ENCODE peak calls at places on chromosomes 1 and 21, in four cellular contexts. One of them, this sample, is unnamed.

GRCh38 chr1:207015791-207016190 is 16.8 kb downstream of the C1orf116 start:
- DNase-seq in tibial nerve: no peak
- DNase-seq in fibroblast of lung: no peak
- DNase-seq in neural progenitor cell: no peak
- DNase-seq in this sample: no peak

GRCh38 chr1:57489342-57490036 is 65.6 kb upstream of the DAB1 start:
- DNase-seq in tibial nerve: no peak
- DNase-seq in fibroblast of lung: peak; percentile 90
- DNase-seq in neural progenitor cell: peak; percentile 8
- DNase-seq in this sample: peak; percentile 72

GRCh38 chr1:10379676-10380075 is 19.2 kb upstream of the PGD start:
- DNase-seq in tibial nerve: no peak
- DNase-seq in fibroblast of lung: no peak
- DNase-seq in neural progenitor cell: no peak
- DNase-seq in this sample: no peak

GRCh38 chr1:89671775-89672488 is 39.0 kb downstream of the LRRC8C start:
- DNase-seq in tibial nerve: no peak
- DNase-seq in fibroblast of lung: peak; percentile 66
- DNase-seq in neural progenitor cell: no peak
- DNase-seq in this sample: peak; percentile 83

GRCh38 chr1:99264201-99265021 is at the start of gene PLPPR4:
- DNase-seq in tibial nerve: no peak
- DNase-seq in fibroblast of lung: peak; percentile 62
- DNase-seq in neural progenitor cell: peak; percentile 87
- DNase-seq in this sample: peak; percentile 11

GRCh38 chr1:91806777-91807700 is 78.9 kb downstream of the TGFBR3 start:
- DNase-seq in tibial nerve: no peak
- DNase-seq in fibroblast of lung: peak; percentile 70
- DNase-seq in neural progenitor cell: no peak
- DNase-seq in this sample: no peak

GRCh38 chr1:154386643-154387352 is 18.3 kb upstream of the IL6R start:
- DNase-seq in tibial nerve: no peak
- DNase-seq in fibroblast of lung: no peak
- DNase-seq in neural progenitor cell: no peak
- DNase-seq in this sample: no peak

GRCh38 chr1:10722803-10723202 is 73.6 kb downstream of the CASZ1 start:
- DNase-seq in tibial nerve: no peak
- DNase-seq in fibroblast of lung: no peak
- DNase-seq in neural progenitor cell: no peak
- DNase-seq in this sample: no peak

GRCh38 chr1:239944666-239945065 is 147.0 kb upstream of the FMN2 start:
- DNase-seq in tibial nerve: no peak
- DNase-seq in fibroblast of lung: no peak
- DNase-seq in neural progenitor cell: no peak
- DNase-seq in this sample: no peak

GRCh38 chr1:19696820-19697219 is 32.1 kb downstream of the HTR6 start:
- DNase-seq in tibial nerve: no peak
- DNase-seq in fibroblast of lung: no peak
- DNase-seq in neural progenitor cell: no peak
- DNase-seq in this sample: no peak

GRCh38 chr1:202692959-202693555 is 17.2 kb downstream of the SYT2 start:
- DNase-seq in tibial nerve: peak; percentile 27
- DNase-seq in fibroblast of lung: peak; percentile 57
- DNase-seq in neural progenitor cell: peak; percentile 93
- DNase-seq in this sample: no peak
- TF ChIP-seq CTCF in tibial nerve: peak; percentile 34
- TF ChIP-seq CTCF in fibroblast of lung: peak; percentile 19
- TF ChIP-seq CTCF in neural progenitor cell: peak; percentile 47
- TF ChIP-seq CTCF in this sample: peak; percentile 45

GRCh38 chr1:94582578-94582977 is 41.0 kb upstream of the F3 start:
- DNase-seq in tibial nerve: no peak
- DNase-seq in fibroblast of lung: no peak
- DNase-seq in neural progenitor cell: no peak
- DNase-seq in this sample: no peak

GRCh38 chr1:94580367-94581115 is 39.0 kb upstream of the F3 start:
- DNase-seq in tibial nerve: no peak
- DNase-seq in fibroblast of lung: peak; percentile 54
- DNase-seq in neural progenitor cell: no peak
- DNase-seq in this sample: no peak

GRCh38 chr1:94579876-94580294 is 38.3 kb upstream of the F3 start:
- DNase-seq in tibial nerve: no peak
- DNase-seq in fibroblast of lung: peak; percentile 97
- DNase-seq in neural progenitor cell: no peak
- DNase-seq in this sample: peak; percentile 97

DNA sequence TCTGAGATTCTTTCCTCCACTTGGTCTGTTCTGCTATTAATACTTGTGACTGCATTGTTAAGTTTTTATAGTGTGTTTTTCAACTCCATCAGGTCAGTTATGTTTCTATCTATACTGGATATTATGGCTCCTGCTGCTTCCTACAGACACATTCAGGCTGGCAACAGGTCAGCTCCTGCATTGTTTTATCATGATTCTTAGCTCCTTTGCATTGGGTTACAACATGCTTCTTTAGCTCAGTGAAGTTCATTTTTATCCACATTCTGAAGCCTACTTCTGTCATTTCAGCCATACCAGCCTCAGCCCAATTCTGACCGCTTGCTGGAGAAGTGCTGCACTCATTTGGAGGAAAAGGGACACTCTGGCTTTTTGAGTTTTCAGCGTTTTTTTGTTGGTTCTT is 37.3 kb upstream of the F3 start:
- DNase-seq in tibial nerve: no peak
- DNase-seq in fibroblast of lung: peak; percentile 60
- DNase-seq in neural progenitor cell: no peak
- DNase-seq in this sample: no peak
- H3K27ac ChIP-seq in tibial nerve: no peak overlapping the region
- H3K27ac ChIP-seq in fibroblast of lung: no peak overlapping the region
- H3K27ac ChIP-seq in neural progenitor cell: no peak overlapping the region
- H3K27ac ChIP-seq in this sample: no peak overlapping the region

GRCh38 chr21:45998871-45999580 is 17.5 kb downstream of the COL6A1 start:
- DNase-seq in tibial nerve: no peak
- DNase-seq in fibroblast of lung: no peak
- DNase-seq in neural progenitor cell: no peak
- DNase-seq in this sample: no peak

GRCh38 chr21:45996311-45997204 is 15.0 kb downstream of the COL6A1 start:
- DNase-seq in tibial nerve: no peak
- DNase-seq in fibroblast of lung: no peak
- DNase-seq in neural progenitor cell: no peak
- DNase-seq in this sample: no peak

GRCh38 chr21:45997205-45997494 is 15.6 kb downstream of the COL6A1 start:
- DNase-seq in tibial nerve: no peak
- DNase-seq in fibroblast of lung: no peak
- DNase-seq in neural progenitor cell: no peak
- DNase-seq in this sample: no peak

GRCh38 chr21:45998276-45998701 is 16.7 kb downstream of the COL6A1 start:
- DNase-seq in tibial nerve: no peak
- DNase-seq in fibroblast of lung: no peak
- DNase-seq in neural progenitor cell: no peak
- DNase-seq in this sample: no peak

GRCh38 chr21:45997495-45998275 is 16.1 kb downstream of the COL6A1 start:
- DNase-seq in tibial nerve: peak; percentile 12
- DNase-seq in fibroblast of lung: no peak
- DNase-seq in neural progenitor cell: no peak
- DNase-seq in this sample: no peak
- H3K4me1 ChIP-seq in tibial nerve: peaks cover 6% of the 10 kb centered on the region
- H3K4me1 ChIP-seq in fibroblast of lung: no peaks in the 10 kb centered on the region
- H3K4me1 ChIP-seq in neural progenitor cell: no peaks in the 10 kb centered on the region
- H3K4me1 ChIP-seq in this sample: no peaks in the 10 kb centered on the region

DNA sequence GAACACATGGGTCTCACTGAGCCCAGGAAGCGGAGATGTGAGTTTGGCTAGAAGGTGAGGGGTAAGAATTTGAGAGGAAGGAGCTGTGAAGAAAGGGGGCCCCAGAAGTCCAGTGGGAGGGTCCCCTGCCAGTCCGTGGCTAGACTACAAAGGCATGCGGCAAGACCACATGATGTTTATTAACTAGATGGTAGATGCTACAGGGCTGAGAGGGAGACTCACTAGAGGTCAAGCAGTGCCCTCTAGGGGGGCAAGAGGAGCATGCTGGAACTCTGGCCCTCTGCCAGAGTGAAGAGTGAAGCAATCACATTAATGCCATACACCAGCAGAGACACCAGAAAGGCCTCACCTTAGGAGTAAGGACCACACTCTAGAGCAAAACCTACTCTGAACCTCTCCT is 12.2 kb downstream of the KIAA0319L start:
- DNase-seq in tibial nerve: no peak
- DNase-seq in fibroblast of lung: no peak
- DNase-seq in neural progenitor cell: peak; percentile 83
- DNase-seq in this sample: no peak
- TF ChIP-seq CTCF in tibial nerve: peak; percentile 36
- TF ChIP-seq CTCF in fibroblast of lung: no peak
- TF ChIP-seq CTCF in neural progenitor cell: peak; percentile 70
- TF ChIP-seq CTCF in this sample: peak; percentile 37

GRCh38 chr1:63367218-63368103 is at the start of gene ALG6:
- DNase-seq in tibial nerve: peak; percentile 87
- DNase-seq in fibroblast of lung: peak; percentile 89
- DNase-seq in neural progenitor cell: peak; percentile 99
- DNase-seq in this sample: peak; percentile 68
- H3K27ac ChIP-seq in tibial nerve: peak within 1 kb of the TSS; percentile 86
- H3K27ac ChIP-seq in fibroblast of lung: peak within 1 kb of the TSS; percentile 73
- H3K27ac ChIP-seq in neural progenitor cell: no peak within 1 kb of the TSS
- H3K27ac ChIP-seq in this sample: peak within 1 kb of the TSS; percentile 57

GRCh38 chr1:112626887-112627286 is 7.3 kb downstream of the CAPZA1 start:
- DNase-seq in tibial nerve: no peak
- DNase-seq in fibroblast of lung: no peak
- DNase-seq in neural progenitor cell: no peak
- DNase-seq in this sample: no peak

GRCh38 chr1:112626193-112626592 is 6.6 kb downstream of the CAPZA1 start:
- DNase-seq in tibial nerve: no peak
- DNase-seq in fibroblast of lung: no peak
- DNase-seq in neural progenitor cell: no peak
- DNase-seq in this sample: no peak

GRCh38 chr1:112625696-112626095 is 6.1 kb downstream of the CAPZA1 start:
- DNase-seq in tibial nerve: no peak
- DNase-seq in fibroblast of lung: peak; percentile 50
- DNase-seq in neural progenitor cell: no peak
- DNase-seq in this sample: no peak

GRCh38 chr1:112628516-112628915 is 8.9 kb downstream of the CAPZA1 start:
- DNase-seq in tibial nerve: no peak
- DNase-seq in fibroblast of lung: no peak
- DNase-seq in neural progenitor cell: no peak
- DNase-seq in this sample: no peak

GRCh38 chr1:112629256-112629655 is 9.6 kb downstream of the CAPZA1 start:
- DNase-seq in tibial nerve: no peak
- DNase-seq in fibroblast of lung: no peak
- DNase-seq in neural progenitor cell: no peak
- DNase-seq in this sample: no peak
- H3K4me1 ChIP-seq in tibial nerve: no peaks in the 10 kb centered on the region
- H3K4me1 ChIP-seq in fibroblast of lung: peaks cover 4% of the 10 kb centered on the region
- H3K4me1 ChIP-seq in neural progenitor cell: no peaks in the 10 kb centered on the region
- H3K4me1 ChIP-seq in this sample: peaks cover 12% of the 10 kb centered on the region

DNA sequence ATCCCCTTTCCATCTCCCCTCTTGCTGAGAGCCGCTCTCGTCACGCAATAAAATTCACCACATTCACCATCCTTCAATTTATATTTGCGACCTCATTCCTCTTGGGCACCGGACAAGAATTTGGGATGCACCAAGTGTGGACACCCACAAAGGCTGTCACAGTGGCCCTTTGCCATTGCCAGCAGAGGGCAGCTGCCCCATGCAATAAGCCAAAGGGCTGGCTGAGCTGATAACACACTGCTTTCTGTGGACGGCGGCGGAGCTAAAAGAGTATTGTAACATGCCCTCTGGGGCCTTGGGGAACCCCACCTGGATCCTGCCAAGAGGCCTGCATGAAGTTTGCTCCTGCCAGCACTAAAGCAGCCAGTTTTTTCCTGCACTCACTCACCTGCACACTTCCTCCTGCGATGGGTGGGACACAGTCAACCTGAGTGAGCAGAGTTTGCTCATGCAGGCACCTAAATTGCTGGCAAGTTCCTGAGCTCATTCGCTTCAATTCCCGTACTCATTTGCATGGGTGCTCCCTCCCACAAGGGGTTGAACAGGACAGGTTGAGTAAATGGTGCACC is 792.3 kb upstream of the ADAMTS5 start:
- DNase-seq in tibial nerve: no peak
- DNase-seq in fibroblast of lung: no peak
- DNase-seq in neural progenitor cell: peak; percentile 57
- DNase-seq in this sample: no peak
- TF ChIP-seq CTCF in tibial nerve: no peak
- TF ChIP-seq CTCF in fibroblast of lung: no peak
- TF ChIP-seq CTCF in neural progenitor cell: peak; percentile 57
- TF ChIP-seq CTCF in this sample: peak; percentile 54

GRCh38 chr1:181105134-181106021 is 16.9 kb downstream of the IER5 start:
- DNase-seq in tibial nerve: peak; percentile 89
- DNase-seq in fibroblast of lung: peak; percentile 86
- DNase-seq in neural progenitor cell: peak; percentile 97
- DNase-seq in this sample: peak; percentile 65

GRCh38 chr1:181107711-181108110 is 19.2 kb downstream of the IER5 start:
- DNase-seq in tibial nerve: no peak
- DNase-seq in fibroblast of lung: no peak
- DNase-seq in neural progenitor cell: no peak
- DNase-seq in this sample: no peak

GRCh38 chr1:181106479-181106878 is 18.0 kb downstream of the IER5 start:
- DNase-seq in tibial nerve: no peak
- DNase-seq in fibroblast of lung: no peak
- DNase-seq in neural progenitor cell: no peak
- DNase-seq in this sample: no peak

GRCh38 chr1:181104790-181105133 is 16.3 kb downstream of the IER5 start:
- DNase-seq in tibial nerve: no peak
- DNase-seq in fibroblast of lung: peak; percentile 35
- DNase-seq in neural progenitor cell: peak; percentile 91
- DNase-seq in this sample: no peak

DNA sequence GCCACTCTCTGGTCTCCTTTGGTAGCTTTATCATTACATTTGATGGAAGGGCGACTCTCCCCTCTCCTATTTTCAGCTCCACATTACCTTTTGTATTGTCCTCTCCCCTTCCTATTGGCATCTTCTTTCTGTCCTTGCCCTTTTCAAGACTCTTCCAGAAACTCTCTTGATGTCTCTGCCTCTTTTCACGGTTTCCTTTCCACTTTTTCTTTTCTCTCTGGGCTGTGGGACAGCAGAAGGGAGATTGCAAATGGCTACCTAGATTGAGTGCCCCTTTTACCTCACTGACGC is 17.5 kb downstream of the IER5 start:
- DNase-seq in tibial nerve: no peak
- DNase-seq in fibroblast of lung: no peak
- DNase-seq in neural progenitor cell: no peak
- DNase-seq in this sample: no peak
- H3K27ac ChIP-seq in tibial nerve: peak overlapping the region; percentile 93
- H3K27ac ChIP-seq in fibroblast of lung: no peak overlapping the region
- H3K27ac ChIP-seq in neural progenitor cell: no peak overlapping the region
- H3K27ac ChIP-seq in this sample: no peak overlapping the region

DNA sequence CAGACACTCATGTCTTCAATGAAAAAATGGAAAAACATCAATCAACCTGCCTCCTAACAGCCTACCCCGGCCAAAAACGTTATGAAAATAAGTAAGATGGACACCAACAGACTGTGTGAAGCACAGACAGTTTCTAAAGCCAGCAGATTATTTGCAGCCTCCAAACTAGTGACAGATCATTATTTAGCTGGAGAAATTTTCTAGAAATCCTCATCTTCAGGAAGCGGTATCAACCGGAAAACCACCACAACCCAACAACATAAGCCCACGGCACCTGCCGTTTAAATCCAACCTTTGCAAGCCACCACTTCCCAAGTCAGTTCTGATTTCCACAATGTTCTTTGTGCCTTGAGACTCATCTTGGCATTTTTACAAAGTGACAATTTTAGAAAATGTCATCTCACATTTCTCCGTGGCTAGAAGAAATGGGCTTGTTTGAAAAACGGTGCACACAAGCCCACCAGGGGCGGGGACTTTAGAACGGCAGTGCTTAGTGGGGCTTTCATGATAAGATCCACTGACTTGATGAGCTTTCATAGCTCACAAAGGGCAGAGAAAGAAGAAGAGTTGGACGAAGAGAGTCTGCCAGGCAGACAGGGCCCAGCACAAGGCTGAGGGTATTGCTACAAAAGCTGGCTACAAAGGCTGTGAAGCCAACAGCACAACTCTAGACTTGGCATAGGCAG is 34.5 kb downstream of the LRRC38 start:
- DNase-seq in tibial nerve: no peak
- DNase-seq in fibroblast of lung: no peak
- DNase-seq in neural progenitor cell: no peak
- DNase-seq in this sample: no peak
- H3K4me1 ChIP-seq in tibial nerve: no peaks in the 10 kb centered on the region
- H3K4me1 ChIP-seq in fibroblast of lung: no peaks in the 10 kb centered on the region
- H3K4me1 ChIP-seq in neural progenitor cell: no peaks in the 10 kb centered on the region
- H3K4me1 ChIP-seq in this sample: no peaks in the 10 kb centered on the region

This sample was measured in foreskin keratinocyte.